ENCODE peak calls at places on chromosomes 16 and 17, in five cellular contexts. T is fibroblast of mammary gland, J is body of pancreas, S is epithelial cell of proximal tubule, H is SK-N-SH. X is an unnamed sample.

GRCh38 chr17:79515110-79515509 is 95.7 kb downstream of the RBFOX3 start:
- DNase-seq in T (no peak), J (no peak), S (no peak), H (no peak), X (no peak)

GRCh38 chr16:69711115-69711740 is 15.1 kb downstream of the NQO1 start:
- DNase-seq in T (peak), J (peak), S (peak), H (no peak), X (peak)

GRCh38 chr17:45147102-45147580 is 1.1 kb upstream of the HEXIM1 start:
- DNase-seq in T (peak), J (peak), S (no peak), H (peak), X (no peak)

GRCh38 chr16:14344945-14345344 is 273.8 kb downstream of the MRTFB start:
- DNase-seq in T (no peak), J (no peak), S (no peak), H (no peak), X (no peak)

GRCh38 chr17:73748521-73748920 is 104.3 kb upstream of the SDK2 start:
- DNase-seq in T (no peak), J (peak), S (no peak), H (no peak), X (no peak)

GRCh38 chr17:8474826-8475225 is 39.1 kb downstream of the NDEL1 start:
- DNase-seq in T (no peak), J (no peak), S (no peak), H (no peak), X (peak)

GRCh38 chr16:76278976-76279375 is 1.8 kb downstream of the CNTNAP4 start:
- DNase-seq in T (peak), J (no peak), S (peak), H (peak), X (no peak)

GRCh38 chr16:84299734-84300440 is 5.2 kb downstream of the WFDC1 start:
- DNase-seq in T (no peak), J (no peak), S (no peak), H (no peak), X (no peak)

GRCh38 chr17:1379930-1380313 is 20.1 kb downstream of the YWHAE start:
- DNase-seq in T (no peak), J (no peak), S (no peak), H (no peak), X (no peak)

GRCh38 chr17:78082988-78083387 is 45.6 kb downstream of the TMC6 start:
- DNase-seq in T (no peak), J (no peak), S (no peak), H (no peak), X (no peak)

GRCh38 chr16:67645397-67646121 is 615 bp downstream of the CARMIL2 start:
- DNase-seq in T (no peak), J (no peak), S (no peak), H (no peak), X (no peak)

DNA sequence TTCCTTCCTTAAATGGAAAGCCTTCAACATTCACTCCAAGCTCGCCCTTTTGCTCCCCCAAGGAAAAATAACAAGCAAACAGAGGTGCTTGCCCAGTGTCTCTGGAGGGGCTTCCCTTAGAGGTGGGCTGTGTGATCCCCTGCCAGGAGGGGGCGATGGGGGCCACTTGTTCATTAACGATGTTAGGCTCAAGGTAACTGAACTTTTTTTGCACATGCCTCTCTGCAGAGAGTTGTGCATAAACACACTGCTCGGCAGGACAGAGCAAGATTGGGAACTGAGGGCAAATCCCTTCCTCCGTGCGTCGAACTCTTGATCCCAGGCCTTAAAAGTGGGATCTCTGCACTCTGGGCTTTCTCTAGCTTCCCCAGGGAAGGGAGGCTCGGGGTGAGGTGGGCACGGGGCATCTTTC is 15.5 kb upstream of the NAGLU start:
- DNase-seq in T (no peak), J (no peak), S (no peak), H (no peak), X (no peak)
- TF ChIP-seq CTCF in T (peak), J (no peak), S (peak), H (peak), X (peak)

DNA sequence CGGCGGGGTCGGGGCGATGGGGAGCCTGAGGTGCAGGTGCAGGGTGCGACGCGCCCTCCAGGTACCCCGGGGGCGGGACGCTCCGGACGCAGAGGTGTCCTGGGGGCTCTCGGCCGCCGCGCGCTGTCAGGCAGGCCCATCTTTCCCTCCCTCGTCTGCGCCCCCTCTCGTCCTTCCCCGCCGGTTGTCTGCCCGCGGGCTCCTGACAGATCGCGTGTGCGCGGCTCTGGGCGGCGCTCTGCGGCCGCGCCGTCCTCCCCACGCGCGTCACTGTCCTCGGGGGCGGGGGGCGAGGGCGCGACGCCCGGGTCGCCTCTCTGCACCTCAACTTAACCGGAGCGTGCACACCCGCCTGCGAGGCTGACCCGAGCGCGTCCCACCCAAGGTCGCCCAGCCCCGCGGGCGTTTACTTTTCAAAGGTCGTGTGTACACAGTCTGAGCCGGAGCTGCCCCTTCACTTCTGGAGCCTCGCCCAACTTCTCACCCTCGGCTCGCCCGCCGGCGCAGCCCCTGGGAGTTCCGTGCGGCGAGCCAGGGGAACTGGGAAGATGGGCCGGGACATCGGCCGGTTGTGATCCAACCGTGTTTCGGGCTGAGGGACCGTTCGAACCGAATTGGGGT is 512 bp downstream of the AKAP1 start:
- DNase-seq in T (peak), J (peak), S (no peak), H (peak), X (no peak)
- TF ChIP-seq CTCF in T (no peak), J (no peak), S (peak), H (peak), X (peak)

GRCh38 chr16:3674513-3675295 is 20.2 kb downstream of the DNASE1 start:
- DNase-seq in T (no peak), J (no peak), S (no peak), H (no peak), X (no peak)
- TF ChIP-seq CTCF in T (no peak), J (no peak), S (no peak), H (no peak), X (no peak)

DNA sequence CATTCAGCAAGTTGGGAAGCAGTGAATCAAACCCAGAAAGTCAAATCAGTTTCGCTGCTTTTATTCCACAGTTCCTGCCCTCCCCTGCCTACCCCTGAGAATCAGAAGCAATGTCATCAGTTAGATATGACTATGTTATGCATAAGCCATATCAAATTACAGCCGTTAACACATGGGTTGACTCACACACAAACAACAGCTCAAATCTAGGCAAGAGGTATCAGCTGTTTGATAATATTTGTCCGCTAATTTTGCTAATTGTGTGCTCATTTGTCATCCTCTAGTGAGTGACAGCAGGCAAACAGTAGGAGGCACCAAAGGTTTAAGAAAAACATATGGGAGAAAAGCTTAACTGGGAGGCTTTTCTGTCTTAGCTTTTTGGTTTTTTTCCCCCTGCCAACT is 327.4 kb upstream of the CCL2 start:
- DNase-seq in T (peak), J (no peak), S (no peak), H (peak), X (no peak)
- TF ChIP-seq CTCF in T (peak), J (peak), S (peak), H (peak), X (no peak)

X was measured in osteocyte.